ENCODE peak calls at places on chromosome 20, in seven cellular contexts. M is RKO, A is osteocyte, W is EL, K is GOT3, P is EH, Z is COR-L47. V is an unnamed sample.

GRCh38 chr20:7285918-7286556 is 518.6 kb downstream of the BMP2 start:
- DNase-seq in Z (peak; percentile 88), W (peak; percentile 19), M (peak; percentile 85), K (peak; percentile 6), A (peak; percentile 86), P (peak; percentile 60), V (peak; percentile 66)

GRCh38 chr20:62063981-62064787 is 1.5 kb downstream of the TAF4 start:
- DNase-seq in Z (no peak), M (no peak), A (no peak), W (peak; percentile 21), K (no peak), P (peak; percentile 22), V (no peak)

GRCh38 chr20:2132461-2132901 is 30.9 kb downstream of the STK35 start:
- DNase-seq in Z (no peak), M (no peak), A (no peak), P (no peak), W (no peak), K (no peak), V (peak; percentile 30)

GRCh38 chr20:46206025-46206424 is 87.9 kb downstream of the CD40 start:
- DNase-seq in P (peak; percentile 64), K (no peak), M (peak; percentile 66), Z (no peak), A (no peak), W (peak; percentile 75), V (peak; percentile 94)

GRCh38 chr20:58086763-58087566 is 141.5 kb downstream of the ANKRD60 start:
- DNase-seq in M (peak; percentile 40), K (no peak), Z (peak; percentile 59), P (peak; percentile 63), W (peak; percentile 48), A (peak; percentile 76), V (peak; percentile 76)

GRCh38 chr20:61262514-61262913 is 10.5 kb downstream of the CDH4 start:
- DNase-seq in W (no peak), Z (no peak), P (no peak), M (no peak), A (no peak), K (no peak), V (no peak)

GRCh38 chr20:35145141-35145564 is 2.0 kb downstream of the EDEM2 start:
- DNase-seq in K (no peak), P (peak; percentile 60), A (no peak), M (peak; percentile 87), Z (peak; percentile 56), W (peak; percentile 51), V (peak; percentile 73)

GRCh38 chr20:13221673-13222318 is 722 bp downstream of the ISM1 start:
- DNase-seq in M (no peak), W (peak; percentile 56), A (no peak), K (no peak), P (peak; percentile 67), Z (peak; percentile 70), V (peak; percentile 57)

GRCh38 chr20:51311636-51312479 is 230.7 kb downstream of the NFATC2 start:
- DNase-seq in M (no peak), Z (no peak), W (peak; percentile 39), A (no peak), P (peak; percentile 78), K (no peak), V (peak; percentile 64)

GRCh38 chr20:7144464-7144863 is 377.0 kb downstream of the BMP2 start:
- DNase-seq in M (no peak), P (no peak), K (no peak), Z (no peak), A (no peak), W (no peak), V (peak; percentile 5)

GRCh38 chr20:58209652-58210397 is 18.6 kb downstream of the ANKRD60 start:
- DNase-seq in P (peak; percentile 66), Z (peak; percentile 65), W (peak; percentile 67), M (peak; percentile 75), A (peak; percentile 94), K (peak; percentile 69), V (peak; percentile 64)

GRCh38 chr20:49724637-49725606 is 11.2 kb upstream of the B4GALT5 start:
- DNase-seq in W (peak; percentile 55), A (no peak), M (no peak), Z (no peak), K (no peak), P (peak; percentile 40), V (peak; percentile 93)

GRCh38 chr20:35523298-35523888 is 6.1 kb downstream of the C20orf173 start:
- DNase-seq in Z (no peak), P (peak; percentile 18), W (peak; percentile 35), A (no peak), M (peak; percentile 29), K (no peak), V (peak; percentile 43)

GRCh38 chr20:57592263-57593092 is 27.7 kb downstream of the ZBP1 start:
- DNase-seq in A (no peak), M (no peak), Z (no peak), W (no peak), K (no peak), P (no peak), V (no peak)

GRCh38 chr20:51121901-51122412 is 99.0 kb upstream of the KCNG1 start:
- DNase-seq in A (no peak), W (peak; percentile 67), K (no peak), Z (no peak), M (no peak), P (peak; percentile 70), V (peak; percentile 15)

GRCh38 chr20:43388267-43389081 is 69.2 kb upstream of the SRSF6 start:
- DNase-seq in P (peak; percentile 49), A (no peak), W (peak; percentile 66), K (no peak), M (peak; percentile 11), Z (no peak), V (no peak)

V was measured in M059J.